ENCODE peak calls at places on chromosomes 7 and 10, in seven cellular contexts. T is upper lobe of right lung, O is thoracic aorta, Y is psoas muscle, U is B cell, J is IMR-90, V is pancreas. N is an unnamed sample.

GRCh38 chr7:132116369-132116768 is 459.9 kb downstream of the PLXNA4 start:
- DNase-seq in U (no peak), O (no peak), J (peak), Y (no peak), V (no peak), T (no peak), N (no peak)

GRCh38 chr10:3235996-3236510 is 63.5 kb upstream of the PITRM1 start:
- DNase-seq in T (no peak), O (no peak), J (no peak), Y (no peak), U (no peak), V (no peak), N (no peak)

GRCh38 chr10:21926949-21927348 is 76.6 kb downstream of the DNAJC1 start:
- DNase-seq in T (no peak), O (no peak), V (no peak), J (peak), U (no peak), Y (no peak), N (no peak)

GRCh38 chr7:23467731-23468720 is 2.3 kb downstream of the IGF2BP3 start:
- DNase-seq in U (peak), T (no peak), V (no peak), Y (no peak), O (no peak), J (peak), N (peak)

GRCh38 chr10:24238527-24239247 is 29.7 kb downstream of the KIAA1217 start:
- DNase-seq in U (no peak), V (no peak), O (no peak), T (no peak), J (no peak), Y (no peak), N (no peak)

GRCh38 chr7:815284-816216 is 16.7 kb upstream of the SUN1 start:
- DNase-seq in J (no peak), T (peak), U (no peak), Y (no peak), O (no peak), V (peak), N (peak)

GRCh38 chr7:79927116-79927515 is 207.5 kb upstream of the GNAI1 start:
- DNase-seq in J (peak), O (no peak), V (no peak), T (no peak), Y (no peak), U (no peak), N (no peak)

GRCh38 chr7:82839063-82839462 is 323.6 kb downstream of the PCLO start:
- DNase-seq in Y (no peak), O (no peak), V (no peak), J (no peak), U (no peak), T (no peak), N (no peak)

GRCh38 chr10:30639946-30640786 is 10.6 kb upstream of the LYZL2 start:
- DNase-seq in V (no peak), T (no peak), O (no peak), J (peak), Y (no peak), U (peak), N (peak)

GRCh38 chr10:20593649-20594048 is 303.5 kb downstream of the NEBL start:
- DNase-seq in J (no peak), Y (no peak), T (no peak), U (no peak), V (no peak), O (no peak), N (no peak)

GRCh38 chr7:135716677-135717238 is 11.2 kb downstream of the SLC13A4 start:
- DNase-seq in T (no peak), J (peak), O (no peak), Y (no peak), U (no peak), V (no peak), N (no peak)

GRCh38 chr7:22791204-22792158 is 31.2 kb downstream of the TOMM7 start:
- DNase-seq in T (no peak), J (peak), U (no peak), V (no peak), Y (no peak), O (no peak), N (no peak)

GRCh38 chr10:112421731-112422130 is 25.0 kb downstream of the ZDHHC6 start:
- DNase-seq in J (no peak), O (no peak), T (no peak), V (no peak), U (no peak), Y (no peak), N (no peak)

GRCh38 chr7:144027070-144027469 is 21.7 kb upstream of the OR2A5 start:
- DNase-seq in V (no peak), O (no peak), T (no peak), U (no peak), Y (no peak), J (peak), N (no peak)

GRCh38 chr7:51369746-51370145 is 53.1 kb upstream of the COBL start:
- DNase-seq in U (no peak), V (no peak), O (no peak), T (no peak), J (no peak), Y (no peak), N (no peak)

GRCh38 chr7:80288175-80289122 is 153.8 kb downstream of the GNAI1 start:
- DNase-seq in Y (no peak), J (peak), U (no peak), V (no peak), T (no peak), O (no peak), N (no peak)

GRCh38 chr7:155188821-155189599 is 108.7 kb upstream of the INSIG1 start:
- DNase-seq in T (no peak), J (peak), O (no peak), Y (no peak), V (no peak), U (no peak), N (no peak)

GRCh38 chr10:78348416-78349164 is 314.9 kb downstream of the RPS24 start:
- DNase-seq in T (peak), Y (no peak), J (no peak), V (no peak), O (no peak), U (peak), N (no peak)

GRCh38 chr7:2723138-2723850 is 35.3 kb downstream of the AMZ1 start:
- DNase-seq in O (no peak), J (no peak), V (peak), T (peak), Y (peak), U (no peak), N (no peak)

GRCh38 chr7:75989726-75990388 is 4.5 kb downstream of the TMEM120A start:
- DNase-seq in T (peak), O (no peak), U (no peak), Y (peak), V (peak), J (no peak), N (peak)

GRCh38 chr7:25843467-25843866 is 308.5 kb upstream of the NFE2L3 start:
- DNase-seq in J (no peak), U (no peak), V (no peak), O (no peak), T (no peak), Y (no peak), N (no peak)
- TF ChIP-seq CTCF in J (no peak), U (no peak), V (no peak), O (no peak), T (no peak), Y (no peak), N (no peak)

DNA sequence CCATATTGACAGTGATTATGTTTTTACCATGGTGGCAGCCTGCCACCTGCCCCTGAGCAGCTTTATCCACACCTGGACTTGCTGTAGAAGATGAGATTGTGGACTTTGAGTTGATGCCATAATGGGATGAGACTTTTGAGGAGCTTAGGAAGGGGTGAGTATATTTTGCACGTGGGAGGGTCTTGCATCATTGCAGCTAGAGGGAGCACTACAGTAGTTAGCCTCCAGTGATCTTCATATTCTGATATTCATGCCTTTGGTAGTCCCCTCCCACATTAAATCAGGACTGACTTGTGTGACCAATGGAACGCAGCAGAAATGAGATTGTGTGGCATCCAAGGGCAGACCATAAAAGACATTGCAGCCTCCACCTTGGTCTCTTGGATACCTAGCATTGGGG is 18.2 kb upstream of the COL13A1 start:
- DNase-seq in O (no peak), J (no peak), Y (no peak), U (no peak), T (no peak), V (no peak), N (no peak)
- TF ChIP-seq CTCF in O (no peak), J (no peak), Y (no peak), U (no peak), T (no peak), V (no peak), N (no peak)

GRCh38 chr7:44075296-44076075 is 6.8 kb downstream of the POLM start:
- DNase-seq in J (no peak), V (no peak), O (no peak), T (no peak), U (no peak), Y (no peak), N (no peak)

GRCh38 chr7:44074349-44074695 is 8.0 kb downstream of the POLM start:
- DNase-seq in O (no peak), V (peak), U (no peak), J (no peak), Y (no peak), T (no peak), N (no peak)

GRCh38 chr7:44072364-44073231 is 7.2 kb upstream of the PGAM2 start:
- DNase-seq in J (peak), V (peak), U (peak), Y (peak), O (peak), T (no peak), N (peak)

GRCh38 chr7:44071726-44072363 is 6.5 kb upstream of the PGAM2 start:
- DNase-seq in Y (peak), O (no peak), V (peak), J (no peak), T (no peak), U (no peak), N (no peak)

DNA sequence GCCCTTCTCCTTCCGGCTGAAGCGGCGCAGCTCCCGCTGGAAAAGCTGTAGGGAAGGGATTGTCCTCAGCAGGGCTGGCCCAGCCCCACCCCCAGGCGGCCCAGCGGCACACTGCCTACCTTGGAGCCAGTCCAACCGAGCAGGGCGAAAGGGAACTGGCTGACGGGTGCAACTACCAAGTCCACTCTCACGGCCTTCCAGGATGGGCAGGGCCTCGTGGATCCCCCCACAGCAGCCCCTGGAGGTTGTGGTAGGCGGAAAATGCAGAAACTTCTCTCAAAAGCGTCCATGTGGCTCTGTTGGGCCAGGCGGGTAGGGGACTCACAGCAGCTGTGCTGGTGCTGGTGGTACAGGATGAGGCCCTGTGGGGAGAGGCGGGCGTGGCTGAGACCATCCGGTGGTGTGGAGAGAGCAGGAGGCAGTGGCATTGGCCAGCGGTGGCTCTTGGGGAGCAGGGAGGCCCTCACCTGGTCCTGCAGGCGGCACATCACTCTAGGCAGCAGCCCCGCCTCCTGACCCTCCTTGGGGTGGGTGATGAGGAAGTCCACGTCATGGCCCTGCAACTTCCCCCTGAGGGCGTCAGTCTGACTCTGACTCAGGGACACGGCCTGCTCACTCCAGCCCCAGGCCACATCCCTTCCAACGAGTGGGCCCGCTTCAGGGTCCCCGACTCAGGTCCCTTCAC is 8.4 kb upstream of the PGAM2 start:
- DNase-seq in Y (peak), J (peak), V (peak), U (peak), T (peak), O (peak), N (peak)
- TF ChIP-seq CTCF in Y (peak), J (no peak), V (no peak), U (no peak), T (no peak), O (no peak), N (no peak)

DNA sequence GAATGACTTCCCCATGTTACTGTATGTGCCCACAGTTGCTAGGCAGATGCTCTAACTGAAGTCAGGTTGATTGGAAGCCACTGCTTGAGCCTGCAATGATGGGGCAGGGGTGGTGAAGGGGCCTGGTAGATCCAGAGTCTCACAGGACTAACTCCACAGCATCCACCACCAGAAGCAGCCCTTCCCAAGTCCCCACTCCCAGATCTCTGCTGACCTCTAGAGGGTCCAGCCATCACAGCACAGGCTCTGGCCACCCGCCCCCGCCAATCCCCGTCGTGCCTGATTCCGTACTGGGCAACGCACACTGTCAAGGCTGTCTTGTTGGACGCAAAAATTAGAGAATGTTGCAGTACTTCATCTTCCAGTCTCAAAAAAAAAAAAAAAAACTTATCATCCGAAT is 136.8 kb upstream of the PDE1C start:
- DNase-seq in U (no peak), V (no peak), Y (no peak), O (no peak), J (peak), T (no peak), N (peak)
- TF ChIP-seq CTCF in U (no peak), V (no peak), Y (no peak), O (no peak), J (peak), T (no peak), N (no peak)

GRCh38 chr7:4049202-4049601 is 632.9 kb upstream of the FOXK1 start:
- DNase-seq in T (no peak), Y (no peak), V (no peak), O (no peak), U (no peak), J (no peak), N (no peak)
- TF ChIP-seq CTCF in T (no peak), Y (no peak), V (no peak), O (no peak), U (no peak), J (no peak), N (no peak)

GRCh38 chr10:77082601-77083252 is 554.9 kb downstream of the KCNMA1 start:
- DNase-seq in V (no peak), Y (no peak), U (no peak), T (no peak), J (peak), O (no peak), N (no peak)
- TF ChIP-seq CTCF in V (no peak), Y (no peak), U (no peak), T (no peak), J (no peak), O (no peak), N (no peak)